ENCODE peak calls at places on chromosomes 11 and 22, in eight cellular contexts. D, Q, H, C, E, W, L and U are unnamed samples.

GRCh38 chr22:44304354-44304753 is 8.4 kb downstream of the SHISAL1 start:
- DNase-seq in H (no peak), Q (peak; percentile 42), D (no peak), W (no peak), L (peak; percentile 47), C (no peak), E (no peak), U (no peak)

GRCh38 chr11:36150986-36151385 is 138.2 kb downstream of the COMMD9 start:
- DNase-seq in W (no peak), Q (no peak), L (no peak), E (no peak), D (no peak), H (no peak), C (no peak), U (no peak)

GRCh38 chr11:69727266-69727665 is 23.4 kb upstream of the FGF19 start:
- DNase-seq in W (no peak), H (no peak), D (no peak), L (no peak), E (no peak), C (no peak), Q (no peak), U (no peak)

GRCh38 chr11:116215471-116216113 is 557.2 kb downstream of the BUD13 start:
- DNase-seq in W (no peak), E (no peak), Q (no peak), L (no peak), D (peak; percentile 5), C (no peak), H (no peak), U (no peak)

GRCh38 chr11:30585892-30586250 is 282 bp downstream of the MPPED2 start:
- DNase-seq in W (no peak), C (no peak), H (no peak), Q (no peak), E (peak; percentile 56), D (no peak), L (no peak), U (no peak)

GRCh38 chr11:103114836-103115235 is 5.6 kb downstream of the DYNC2H1 start:
- DNase-seq in H (no peak), D (no peak), E (no peak), C (no peak), Q (no peak), W (no peak), L (no peak), U (no peak)

GRCh38 chr11:61587541-61587941 is 6.7 kb upstream of the SYT7 start:
- DNase-seq in D (no peak), C (peak; percentile 53), L (peak; percentile 27), E (no peak), W (peak; percentile 31), H (peak; percentile 20), Q (no peak), U (peak; percentile 65)

GRCh38 chr11:133809525-133810178 is 35.7 kb downstream of the SPATA19 start:
- DNase-seq in D (no peak), L (no peak), E (no peak), H (no peak), C (no peak), Q (no peak), W (no peak), U (no peak)

GRCh38 chr11:17547051-17547577 is at the start of gene OTOG:
- DNase-seq in C (no peak), H (no peak), W (no peak), D (peak; percentile 53), Q (no peak), E (no peak), L (no peak), U (no peak)

GRCh38 chr11:108836541-108836940 is 171.7 kb downstream of the DDX10 start:
- DNase-seq in Q (no peak), L (no peak), H (no peak), C (no peak), E (no peak), D (no peak), W (no peak), U (no peak)

GRCh38 chr11:117010808-117011540 is 87.3 kb downstream of the SIK3 start:
- DNase-seq in C (no peak), H (no peak), L (peak; percentile 97), D (no peak), E (no peak), Q (peak; percentile 92), W (no peak), U (no peak)

GRCh38 chr22:20232781-20233180 is 35.3 kb downstream of the RTN4R start:
- DNase-seq in H (no peak), Q (no peak), W (no peak), L (no peak), E (no peak), D (no peak), C (no peak), U (no peak)

GRCh38 chr11:46472662-46472994 is 81.1 kb upstream of the CHRM4 start:
- DNase-seq in Q (no peak), W (no peak), E (no peak), H (no peak), D (no peak), L (no peak), C (no peak), U (no peak)

GRCh38 chr11:75384438-75385080 is 14.8 kb upstream of the RPS3 start:
- DNase-seq in C (peak; percentile 79), E (peak; percentile 84), W (peak; percentile 82), L (peak; percentile 74), D (peak; percentile 6), H (peak; percentile 56), Q (no peak), U (peak; percentile 87)

GRCh38 chr11:62646825-62647608 is 604 bp upstream of the GANAB start:
- DNase-seq in H (no peak), W (no peak), E (no peak), Q (no peak), L (no peak), D (no peak), C (no peak), U (peak; percentile 48)

GRCh38 chr11:77449060-77449521 is 24.8 kb downstream of the PAK1 start:
- DNase-seq in W (no peak), L (no peak), C (no peak), D (no peak), H (no peak), E (no peak), Q (no peak), U (no peak)

GRCh38 chr11:62431171-62431895 is 12.5 kb downstream of the SCGB1A1 start:
- DNase-seq in Q (peak; percentile 67), L (peak; percentile 89), W (no peak), E (no peak), C (no peak), H (peak; percentile 40), D (no peak), U (no peak)

GRCh38 chr11:126406368-126406767 is 50.9 kb downstream of the ST3GAL4 start:
- DNase-seq in W (no peak), H (no peak), E (no peak), L (no peak), Q (no peak), C (no peak), D (no peak), U (no peak)

GRCh38 chr11:57426439-57426753 is 525 bp downstream of the SLC43A3 start:
- DNase-seq in H (no peak), Q (no peak), C (peak; percentile 25), D (no peak), L (no peak), W (no peak), E (peak; percentile 44), U (no peak)

GRCh38 chr11:66037327-66037726 is 11.0 kb upstream of the CATSPER1 start:
- DNase-seq in Q (no peak), E (no peak), H (no peak), L (no peak), W (no peak), D (no peak), C (no peak), U (no peak)

GRCh38 chr11:11882539-11882938 is 40.8 kb downstream of the USP47 start:
- DNase-seq in Q (no peak), C (no peak), E (no peak), L (no peak), W (no peak), H (no peak), D (no peak), U (no peak)

GRCh38 chr22:25207553-25208157 is 8.0 kb downstream of the CRYBB3 start:
- DNase-seq in Q (no peak), L (no peak), E (no peak), D (no peak), C (no peak), H (no peak), W (no peak), U (no peak)

GRCh38 chr11:95392644-95393043 is 161.6 kb upstream of the SESN3 start:
- DNase-seq in E (no peak), H (no peak), L (no peak), W (no peak), Q (no peak), C (no peak), D (no peak), U (no peak)

GRCh38 chr11:21771097-21771496 is 421.8 kb upstream of the ANO5 start:
- DNase-seq in C (no peak), W (no peak), L (no peak), D (no peak), H (no peak), Q (no peak), E (no peak), U (no peak)

GRCh38 chr11:6824461-6824860 is 21.0 kb upstream of the OR10A5 start:
- DNase-seq in W (no peak), H (no peak), D (no peak), E (no peak), Q (no peak), C (no peak), L (no peak), U (no peak)

GRCh38 chr11:12846766-12847615 is 162.1 kb upstream of the RASSF10 start:
- DNase-seq in Q (no peak), C (no peak), H (no peak), E (no peak), L (no peak), W (no peak), D (no peak), U (no peak)

GRCh38 chr22:27990451-27990840 is 71.4 kb upstream of the PITPNB start:
- DNase-seq in C (no peak), H (no peak), L (no peak), D (no peak), E (no peak), W (no peak), Q (no peak), U (no peak)

GRCh38 chr22:27605390-27605789 is 196.2 kb downstream of the MN1 start:
- DNase-seq in L (no peak), W (no peak), D (no peak), E (no peak), Q (no peak), H (no peak), C (no peak), U (no peak)

GRCh38 chr22:20184501-20185145 is 33.8 kb upstream of the CCDC188 start:
- DNase-seq in E (no peak), W (no peak), D (no peak), C (no peak), Q (no peak), H (no peak), L (no peak), U (no peak)

GRCh38 chr22:40238425-40239344 is 61.0 kb downstream of the TNRC6B start:
- DNase-seq in Q (peak; percentile 92), L (peak; percentile 93), H (peak; percentile 49), D (no peak), E (no peak), C (no peak), W (no peak), U (no peak)

GRCh38 chr11:66529655-66530054 is 16.2 kb downstream of the ZDHHC24 start:
- DNase-seq in E (no peak), L (no peak), C (no peak), Q (no peak), H (no peak), D (no peak), W (no peak), U (no peak)

GRCh38 chr11:64763804-64764611 is 4.2 kb upstream of the PYGM start:
- DNase-seq in L (no peak), H (no peak), W (peak; percentile 49), Q (no peak), C (peak; percentile 55), D (no peak), E (no peak), U (peak; percentile 30)

GRCh38 chr22:23781533-23781932 is 5.2 kb upstream of the SMARCB1 start:
- DNase-seq in D (no peak), W (no peak), L (peak; percentile 93), H (peak; percentile 35), C (no peak), E (no peak), Q (peak; percentile 58), U (no peak)

GRCh38 chr11:121523581-121524232 is 70.9 kb upstream of the SORL1-AS1 start:
- DNase-seq in Q (no peak), D (no peak), H (no peak), L (no peak), E (no peak), C (no peak), W (no peak), U (no peak)